ENCODE peak calls at places on chromosomes 16 and 17, in six cellular contexts. One of them, this sample, is unnamed.

GRCh38 chr16:79250457-79251098 is 350.0 kb downstream of the MAF start:
- DNase-seq in endothelial cell: no peak
- DNase-seq in SW 1271: no peak
- DNase-seq in B cell: no peak
- DNase-seq in HEK293T: no peak
- DNase-seq in tibial artery: no peak
- DNase-seq in this sample: no peak

GRCh38 chr17:60392042-60392844 is at the start of gene USP32:
- DNase-seq in HEK293T: peak
- DNase-seq in endothelial cell: peak
- DNase-seq in B cell: peak
- DNase-seq in tibial artery: peak
- DNase-seq in SW 1271: peak
- DNase-seq in this sample: peak

GRCh38 chr17:41580244-41580575 is 6.5 kb downstream of the KRT14 start:
- DNase-seq in endothelial cell: no peak
- DNase-seq in HEK293T: no peak
- DNase-seq in B cell: no peak
- DNase-seq in SW 1271: no peak
- DNase-seq in tibial artery: no peak
- DNase-seq in this sample: no peak

GRCh38 chr16:58098207-58099096 is 30.7 kb downstream of the CFAP20 start:
- DNase-seq in HEK293T: no peak
- DNase-seq in B cell: no peak
- DNase-seq in SW 1271: no peak
- DNase-seq in tibial artery: no peak
- DNase-seq in endothelial cell: no peak
- DNase-seq in this sample: no peak

GRCh38 chr16:24861461-24861860 is 15.7 kb downstream of the SLC5A11 start:
- DNase-seq in endothelial cell: no peak
- DNase-seq in HEK293T: no peak
- DNase-seq in tibial artery: no peak
- DNase-seq in B cell: no peak
- DNase-seq in SW 1271: no peak
- DNase-seq in this sample: no peak

GRCh38 chr17:17538417-17539391 is 42.5 kb upstream of the RASD1 start:
- DNase-seq in endothelial cell: no peak
- DNase-seq in HEK293T: peak
- DNase-seq in tibial artery: no peak
- DNase-seq in SW 1271: no peak
- DNase-seq in B cell: no peak
- DNase-seq in this sample: no peak

GRCh38 chr17:64245218-64246145 is 17.6 kb downstream of the TEX2 start:
- DNase-seq in endothelial cell: no peak
- DNase-seq in B cell: no peak
- DNase-seq in HEK293T: no peak
- DNase-seq in tibial artery: no peak
- DNase-seq in SW 1271: peak
- DNase-seq in this sample: no peak

GRCh38 chr17:45271603-45272002 is 9.7 kb upstream of the SPATA32 start:
- DNase-seq in endothelial cell: no peak
- DNase-seq in tibial artery: no peak
- DNase-seq in SW 1271: no peak
- DNase-seq in B cell: no peak
- DNase-seq in HEK293T: no peak
- DNase-seq in this sample: no peak

This sample was measured in HTR-8/SVneo.